ENCODE peak calls at places on chromosomes 12 and 14, in ten cellular contexts. J, K, G, W, B, Z, S, D, I and T are unnamed samples.

GRCh38 chr12:131434208-131435125 is 276.4 kb upstream of the SFSWAP start:
- DNase-seq in W (no peak), S (no peak), B (no peak), J (no peak), Z (no peak), I (no peak), G (no peak), D (no peak), K (no peak), T (no peak)

GRCh38 chr14:100567009-100567876 is 20.0 kb downstream of the BEGAIN start:
- DNase-seq in K (no peak), B (no peak), S (no peak), W (no peak), Z (no peak), I (no peak), G (no peak), D (no peak), J (no peak), T (no peak)

GRCh38 chr12:47216150-47216677 is 136.5 kb upstream of the AMIGO2 start:
- DNase-seq in Z (no peak), W (no peak), B (peak), G (no peak), S (no peak), J (no peak), D (no peak), I (no peak), K (peak), T (no peak)

GRCh38 chr12:124829708-124830304 is 33.9 kb downstream of the SCARB1 start:
- DNase-seq in J (no peak), D (no peak), K (no peak), B (no peak), S (no peak), G (peak), I (no peak), W (no peak), Z (peak), T (no peak)

GRCh38 chr14:74516451-74517155 is 23.0 kb downstream of the ISCA2 start:
- DNase-seq in W (no peak), D (no peak), B (no peak), G (no peak), S (peak), J (no peak), I (no peak), K (no peak), Z (no peak), T (no peak)

GRCh38 chr12:91582799-91583198 is 400.2 kb upstream of the DCN start:
- DNase-seq in W (no peak), J (no peak), B (no peak), G (no peak), D (no peak), S (no peak), K (no peak), I (no peak), Z (no peak), T (no peak)

GRCh38 chr14:73753887-73754880 is 40.0 kb upstream of the PNMA1 start:
- DNase-seq in K (no peak), G (peak), S (no peak), Z (no peak), D (no peak), W (peak), I (no peak), J (no peak), B (peak), T (no peak)

GRCh38 chr12:18383203-18383602 is 121.9 kb downstream of the PIK3C2G start:
- DNase-seq in J (peak), B (no peak), Z (peak), W (no peak), I (no peak), S (no peak), G (peak), D (no peak), K (no peak), T (no peak)

GRCh38 chr12:109679716-109680520 is 33.7 kb upstream of the FAM222A start:
- DNase-seq in W (no peak), B (no peak), D (peak), G (no peak), J (no peak), S (peak), I (no peak), K (no peak), Z (no peak), T (peak)

GRCh38 chr14:31529053-31529452 is 32.2 kb upstream of the NUBPL start:
- DNase-seq in W (no peak), B (no peak), I (no peak), Z (no peak), K (no peak), J (no peak), S (no peak), D (no peak), G (peak), T (no peak)

GRCh38 chr12:26524862-26525465 is 308.0 kb downstream of the ITPR2 start:
- DNase-seq in G (peak), W (no peak), J (no peak), K (no peak), S (no peak), Z (no peak), B (no peak), D (no peak), I (no peak), T (no peak)

GRCh38 chr14:67619446-67620216 is at the start of gene ARG2:
- DNase-seq in I (peak), G (peak), J (peak), Z (peak), W (peak), B (peak), D (peak), S (peak), K (peak), T (peak)

GRCh38 chr14:90273532-90273931 is 17.2 kb downstream of the PSMC1 start:
- DNase-seq in G (no peak), K (no peak), D (no peak), J (no peak), S (no peak), I (no peak), W (no peak), B (no peak), Z (no peak), T (no peak)

GRCh38 chr12:19088576-19088975 is 41.0 kb upstream of the PLEKHA5 start:
- DNase-seq in I (no peak), K (no peak), J (no peak), W (no peak), D (no peak), S (no peak), B (no peak), G (no peak), Z (no peak), T (no peak)

GRCh38 chr12:72275551-72275950 is 3.4 kb downstream of the TRHDE start:
- DNase-seq in Z (no peak), B (no peak), D (no peak), J (no peak), G (no peak), S (no peak), K (no peak), W (no peak), I (no peak), T (no peak)

GRCh38 chr12:8781326-8781725 is 41.1 kb upstream of the A2ML1 start:
- DNase-seq in G (no peak), K (no peak), S (no peak), J (no peak), D (no peak), W (no peak), B (no peak), I (no peak), Z (no peak), T (no peak)

GRCh38 chr14:23127861-23128260 is 8.8 kb upstream of the CEBPE start:
- DNase-seq in D (no peak), B (no peak), G (no peak), K (no peak), J (no peak), I (no peak), W (no peak), Z (no peak), S (no peak), T (no peak)

GRCh38 chr14:99537399-99537798 is 56.2 kb downstream of the CCNK start:
- DNase-seq in S (no peak), D (no peak), W (peak), J (no peak), B (no peak), Z (peak), K (no peak), G (peak), I (no peak), T (no peak)

GRCh38 chr12:6163554-6164060 is 36.6 kb upstream of the CD9 start:
- DNase-seq in J (no peak), G (no peak), S (no peak), I (no peak), Z (no peak), K (no peak), W (no peak), B (no peak), D (no peak), T (no peak)

GRCh38 chr12:71321130-71321529 is 118.5 kb upstream of the LGR5 start:
- DNase-seq in G (no peak), J (no peak), Z (no peak), W (no peak), D (no peak), I (no peak), K (no peak), S (no peak), B (no peak), T (no peak)

GRCh38 chr12:15856097-15856982 is 25.8 kb upstream of the STRAP start:
- DNase-seq in G (peak), W (peak), K (no peak), D (peak), I (peak), Z (peak), S (peak), J (peak), B (no peak), T (peak)

GRCh38 chr12:112314981-112315380 is 67.2 kb downstream of the HECTD4 start:
- DNase-seq in W (no peak), S (no peak), B (no peak), K (no peak), I (no peak), Z (no peak), J (no peak), G (no peak), D (no peak), T (no peak)

GRCh38 chr12:96121271-96121711 is 72.9 kb upstream of the ELK3 start:
- DNase-seq in J (no peak), I (no peak), S (no peak), Z (no peak), W (no peak), G (peak), D (no peak), B (no peak), K (no peak), T (no peak)

GRCh38 chr12:95358111-95359083 is 115.6 kb upstream of the METAP2 start:
- DNase-seq in Z (no peak), J (no peak), W (no peak), I (peak), K (no peak), D (no peak), B (no peak), S (no peak), G (peak), T (no peak)

GRCh38 chr14:24993631-24994030 is 56.3 kb downstream of the STXBP6 start:
- DNase-seq in S (no peak), D (no peak), I (no peak), J (no peak), W (no peak), B (no peak), G (no peak), Z (no peak), K (no peak), T (no peak)

GRCh38 chr14:63224196-63224595 is 20.0 kb downstream of the RHOJ start:
- DNase-seq in W (no peak), S (no peak), J (no peak), I (no peak), G (no peak), D (no peak), K (no peak), B (no peak), Z (no peak), T (no peak)

GRCh38 chr14:24437020-24437735 is 5.4 kb downstream of the SDR39U1 start:
- DNase-seq in J (no peak), D (no peak), Z (no peak), S (no peak), I (no peak), G (no peak), B (no peak), W (no peak), K (no peak), T (no peak)

GRCh38 chr12:116123511-116124258 is 153.8 kb downstream of the MED13L start:
- DNase-seq in B (peak), G (peak), J (no peak), W (peak), S (peak), Z (no peak), D (peak), K (no peak), I (no peak), T (peak)

GRCh38 chr14:68609012-68609411 is 183.9 kb downstream of the ZFP36L1 start:
- DNase-seq in S (no peak), K (no peak), Z (no peak), G (no peak), I (no peak), B (no peak), D (no peak), W (no peak), J (no peak), T (no peak)

GRCh38 chr14:106174206-106174605 is 647.8 kb downstream of the TMEM121 start:
- DNase-seq in K (peak), D (no peak), W (no peak), I (no peak), B (no peak), J (no peak), G (no peak), S (no peak), Z (no peak), T (no peak)

GRCh38 chr12:92425152-92425551 is 277.6 kb upstream of the PLEKHG7 start:
- DNase-seq in G (no peak), I (no peak), B (no peak), K (no peak), Z (no peak), D (no peak), W (no peak), S (no peak), J (no peak), T (no peak)

GRCh38 chr12:95599880-95600279 is 48.6 kb upstream of the USP44 start:
- DNase-seq in I (no peak), S (no peak), K (no peak), B (no peak), G (no peak), Z (no peak), D (no peak), W (no peak), J (no peak), T (no peak)

GRCh38 chr12:64883264-64884163 is 59.1 kb downstream of the TBC1D30 start:
- DNase-seq in S (no peak), W (no peak), I (no peak), Z (peak), G (no peak), B (no peak), J (no peak), K (no peak), D (no peak), T (no peak)

GRCh38 chr12:120713861-120714482 is 3.7 kb downstream of the UNC119B start:
- DNase-seq in D (peak), G (peak), W (peak), Z (peak), J (peak), B (no peak), K (peak), S (peak), I (peak), T (peak)

GRCh38 chr14:58749066-58749669 is 111.4 kb downstream of the DACT1 start:
- DNase-seq in K (no peak), B (no peak), J (peak), I (peak), W (no peak), S (peak), D (no peak), G (peak), Z (peak), T (peak)

GRCh38 chr14:20524027-20524426 is 18.7 kb downstream of the RNASE10 start:
- DNase-seq in K (no peak), D (no peak), Z (no peak), W (no peak), J (no peak), B (no peak), S (no peak), G (no peak), I (no peak), T (no peak)

GRCh38 chr12:58249610-58250009 is 308.2 kb downstream of the ATP23 start:
- DNase-seq in K (no peak), Z (no peak), D (no peak), J (no peak), B (no peak), S (no peak), W (peak), I (no peak), G (no peak), T (no peak)

GRCh38 chr12:100031821-100032220 is 47.1 kb upstream of the ANKS1B start:
- DNase-seq in J (peak), Z (no peak), G (no peak), B (no peak), W (no peak), I (no peak), S (no peak), D (no peak), K (no peak), T (no peak)

GRCh38 chr12:50222275-50222783 is 55.2 kb upstream of the CERS5 start:
- DNase-seq in D (peak), S (peak), K (no peak), I (no peak), W (peak), Z (no peak), B (no peak), J (peak), G (peak), T (peak)

GRCh38 chr14:65361920-65362319 is 50.6 kb upstream of the FUT8 start:
- DNase-seq in I (no peak), S (no peak), G (peak), Z (no peak), K (no peak), J (peak), B (no peak), D (no peak), W (peak), T (no peak)